ENCODE peak calls at places on chromosome 14, in five cellular contexts. W, D, Z, O and C are unnamed samples.

GRCh38 chr14:61125314-61126082 is 144.5 kb downstream of the SLC38A6 start:
- DNase-seq in O (no peak), W (no peak), D (no peak), Z (no peak), C (no peak)

GRCh38 chr14:69695664-69696527 is 71.0 kb upstream of the SRSF5 start:
- DNase-seq in O (peak; percentile 77), D (no peak), Z (no peak), W (no peak), C (no peak)

GRCh38 chr14:74611672-74612345 is at the start of gene LTBP2:
- DNase-seq in Z (no peak), O (peak; percentile 60), W (peak; percentile 48), D (no peak), C (no peak)

GRCh38 chr14:65421201-65421981 is 8.9 kb downstream of the FUT8 start:
- DNase-seq in Z (peak; percentile 82), O (no peak), D (no peak), W (peak; percentile 89), C (no peak)

GRCh38 chr14:23539209-23539866 is 12.2 kb downstream of the ZFHX2 start:
- DNase-seq in Z (no peak), O (peak; percentile 69), D (peak; percentile 51), W (peak; percentile 50), C (no peak)

GRCh38 chr14:59482471-59483331 is 1.5 kb downstream of the L3HYPDH start:
- DNase-seq in Z (peak; percentile 78), W (peak; percentile 96), D (no peak), O (peak; percentile 75), C (no peak)

GRCh38 chr14:76710093-76711010 is 50.9 kb upstream of the VASH1 start:
- DNase-seq in W (peak; percentile 50), O (peak; percentile 76), D (no peak), Z (peak; percentile 11), C (no peak)

GRCh38 chr14:102538598-102539543 is 29.3 kb upstream of the ANKRD9 start:
- DNase-seq in D (no peak), Z (no peak), W (no peak), O (no peak), C (no peak)

GRCh38 chr14:104266643-104267575 is 128.5 kb downstream of the KIF26A start:
- DNase-seq in Z (no peak), W (no peak), O (no peak), D (peak; percentile 35), C (no peak)

GRCh38 chr14:70779667-70780066 is 29.6 kb downstream of the MAP3K9 start:
- DNase-seq in D (no peak), O (no peak), Z (no peak), W (no peak), C (no peak)

GRCh38 chr14:100417466-100417865 is 94.3 kb downstream of the SLC25A47 start:
- DNase-seq in Z (peak; percentile 82), D (no peak), W (peak; percentile 93), O (peak; percentile 91), C (no peak)

GRCh38 chr14:102690509-102691286 is 86.6 kb upstream of the TRAF3 start:
- DNase-seq in W (no peak), O (no peak), Z (no peak), D (no peak), C (no peak)

GRCh38 chr14:65849558-65849957 is 437.0 kb downstream of the FUT8 start:
- DNase-seq in D (no peak), O (no peak), Z (no peak), W (no peak), C (no peak)